ENCODE peak calls at places on chromosomes 7 and 10, in six cellular contexts. P, J, W, V, O and U are unnamed samples.
A peak's percentile ranks its signal among the peaks of the same experiment; 100 is the strongest.

GRCh38 chr10:85490431-85490830 is 876.2 kb downstream of the GRID1 start:
- DNase-seq in P (no peak), J (no peak), W (no peak), V (no peak), O (no peak), U (no peak)

GRCh38 chr7:32511791-32512190 is 16.5 kb downstream of the AVL9 start:
- DNase-seq in P (no peak), J (no peak), W (no peak), V (no peak), O (no peak), U (no peak)

GRCh38 chr10:73850205-73850604 is 24.1 kb downstream of the CAMK2G start:
- DNase-seq in P (no peak), J (no peak), W (no peak), V (no peak), O (no peak), U (no peak)

GRCh38 chr10:25068152-25069058 is 52.0 kb downstream of the THNSL1 start:
- DNase-seq in P (peak; percentile 44), J (no peak), W (no peak), V (peak; percentile 66), O (no peak), U (peak; percentile 87)

GRCh38 chr10:68336952-68337351 is 4.2 kb upstream of the PBLD start:
- DNase-seq in P (no peak), J (no peak), W (no peak), V (no peak), O (no peak), U (no peak)

GRCh38 chr10:131870411-131870810 is 30.4 kb upstream of the PPP2R2D start:
- DNase-seq in P (no peak), J (no peak), W (no peak), V (no peak), O (no peak), U (no peak)

GRCh38 chr7:150321788-150322113 is 1.4 kb upstream of the LRRC61 start:
- DNase-seq in P (no peak), J (no peak), W (no peak), V (no peak), O (no peak), U (no peak)

GRCh38 chr7:24214670-24215069 is 69.3 kb upstream of the NPY start:
- DNase-seq in P (no peak), J (no peak), W (no peak), V (no peak), O (no peak), U (no peak)

GRCh38 chr10:28548781-28549498 is 16.0 kb downstream of the WAC start:
- DNase-seq in P (no peak), J (no peak), W (no peak), V (no peak), O (no peak), U (no peak)

GRCh38 chr7:27940341-27940740 is 200.4 kb downstream of the TAX1BP1 start:
- DNase-seq in P (no peak), J (no peak), W (no peak), V (no peak), O (no peak), U (no peak)

GRCh38 chr10:63573068-63573697 is 52.0 kb downstream of the REEP3 start:
- DNase-seq in P (no peak), J (no peak), W (no peak), V (no peak), O (no peak), U (no peak)

GRCh38 chr7:16668049-16668858 is 22.3 kb downstream of the BZW2 start:
- DNase-seq in P (no peak), J (no peak), W (peak; percentile 91), V (peak; percentile 10), O (no peak), U (no peak)

GRCh38 chr10:110207805-110208613 is 604 bp downstream of the MXI1 start:
- DNase-seq in P (no peak), J (peak; percentile 38), W (no peak), V (no peak), O (no peak), U (no peak)

GRCh38 chr10:27157150-27157549 is 2.0 kb downstream of the MASTL start:
- DNase-seq in P (no peak), J (no peak), W (no peak), V (peak; percentile 34), O (no peak), U (no peak)

GRCh38 chr7:134514663-134515062 is 12.7 kb upstream of the AKR1B10 start:
- DNase-seq in P (no peak), J (peak; percentile 80), W (peak; percentile 83), V (peak; percentile 66), O (peak; percentile 13), U (peak; percentile 74)

GRCh38 chr10:123633106-123633505 is 33.0 kb upstream of the GPR26 start:
- DNase-seq in P (no peak), J (no peak), W (no peak), V (no peak), O (no peak), U (no peak)

GRCh38 chr7:20352573-20353304 is 22.0 kb downstream of the ITGB8 start:
- DNase-seq in P (no peak), J (no peak), W (peak; percentile 82), V (no peak), O (no peak), U (no peak)

GRCh38 chr7:4681218-4681851 is 760 bp upstream of the FOXK1 start:
- DNase-seq in P (no peak), J (no peak), W (no peak), V (no peak), O (no peak), U (no peak)

GRCh38 chr7:84187087-84187805 is 7.3 kb downstream of the SEMA3A start:
- DNase-seq in P (no peak), J (no peak), W (no peak), V (no peak), O (no peak), U (no peak)

GRCh38 chr10:129140861-129141260 is 326.2 kb upstream of the MGMT start:
- DNase-seq in P (no peak), J (no peak), W (no peak), V (no peak), O (no peak), U (no peak)

GRCh38 chr7:17236161-17236560 is 62.3 kb upstream of the AHR start:
- DNase-seq in P (no peak), J (no peak), W (no peak), V (no peak), O (no peak), U (no peak)

GRCh38 chr7:729154-730000 is 2.3 kb upstream of the PRKAR1B start:
- DNase-seq in P (no peak), J (no peak), W (no peak), V (no peak), O (no peak), U (no peak)

GRCh38 chr7:730501-731439 is 3.7 kb upstream of the PRKAR1B start:
- DNase-seq in P (no peak), J (no peak), W (no peak), V (no peak), O (no peak), U (no peak)

GRCh38 chr7:732556-732955 is 5.5 kb upstream of the PRKAR1B start:
- DNase-seq in P (no peak), J (no peak), W (no peak), V (no peak), O (no peak), U (no peak)

GRCh38 chr7:732094-732541 is 5.0 kb upstream of the PRKAR1B start:
- DNase-seq in P (no peak), J (no peak), W (peak; percentile 24), V (peak; percentile 86), O (no peak), U (no peak)

GRCh38 chr7:731440-732085 is 4.5 kb upstream of the PRKAR1B start:
- DNase-seq in P (no peak), J (no peak), W (no peak), V (no peak), O (no peak), U (no peak)
- H3K9ac ChIP-seq in P (no peak overlapping the region), J (no peak overlapping the region), W (peak overlapping the region; percentile 22), V (no peak overlapping the region), O (no peak overlapping the region), U (no peak overlapping the region)

DNA sequence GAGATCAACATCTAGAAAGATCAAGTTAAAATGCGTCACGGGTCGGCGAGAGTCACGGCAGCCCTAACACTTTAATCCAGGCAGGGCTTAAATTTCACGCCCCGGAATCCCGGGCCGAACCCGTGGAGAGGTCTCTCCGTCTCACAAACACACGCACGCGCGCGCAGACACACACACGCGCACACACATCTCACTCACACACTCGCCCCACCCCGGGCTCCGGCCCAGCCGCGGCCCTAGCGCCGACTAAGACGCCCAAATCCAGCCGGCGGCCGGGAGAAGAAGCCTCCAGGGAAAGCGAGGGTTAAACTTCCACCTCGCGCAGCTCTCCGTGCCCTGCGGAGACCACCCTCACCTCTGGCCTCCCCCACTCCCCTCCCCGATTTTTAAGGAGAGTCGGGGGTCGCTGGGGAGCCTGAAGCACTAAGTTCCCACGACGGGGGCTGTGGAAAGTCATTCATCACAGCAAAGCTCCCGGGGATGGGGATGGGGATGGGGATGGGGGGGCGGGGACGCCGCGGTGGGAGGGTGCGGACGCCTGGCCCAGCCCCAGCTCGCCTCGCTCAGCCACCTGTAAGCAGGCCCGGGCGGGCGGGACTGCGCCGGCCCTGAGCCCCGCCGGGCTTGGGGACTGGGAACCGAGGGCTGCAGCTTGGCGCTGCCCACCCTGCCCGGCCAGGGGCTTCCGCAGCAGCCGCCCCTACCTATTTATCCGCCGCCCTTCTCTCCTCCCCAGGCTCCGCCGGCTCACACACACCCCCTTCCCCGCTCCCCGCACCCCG is 1.6 kb downstream of the PDGFA start:
- DNase-seq in P (no peak), J (peak; percentile 37), W (no peak), V (no peak), O (no peak), U (no peak)
- H3K4me3 ChIP-seq in P (peak overlapping the region; percentile 98), J (peak overlapping the region; percentile 48), W (peak overlapping the region; percentile 94), V (peak overlapping the region; percentile 59), O (peak overlapping the region; percentile 64), U (peak overlapping the region; percentile 89)

DNA sequence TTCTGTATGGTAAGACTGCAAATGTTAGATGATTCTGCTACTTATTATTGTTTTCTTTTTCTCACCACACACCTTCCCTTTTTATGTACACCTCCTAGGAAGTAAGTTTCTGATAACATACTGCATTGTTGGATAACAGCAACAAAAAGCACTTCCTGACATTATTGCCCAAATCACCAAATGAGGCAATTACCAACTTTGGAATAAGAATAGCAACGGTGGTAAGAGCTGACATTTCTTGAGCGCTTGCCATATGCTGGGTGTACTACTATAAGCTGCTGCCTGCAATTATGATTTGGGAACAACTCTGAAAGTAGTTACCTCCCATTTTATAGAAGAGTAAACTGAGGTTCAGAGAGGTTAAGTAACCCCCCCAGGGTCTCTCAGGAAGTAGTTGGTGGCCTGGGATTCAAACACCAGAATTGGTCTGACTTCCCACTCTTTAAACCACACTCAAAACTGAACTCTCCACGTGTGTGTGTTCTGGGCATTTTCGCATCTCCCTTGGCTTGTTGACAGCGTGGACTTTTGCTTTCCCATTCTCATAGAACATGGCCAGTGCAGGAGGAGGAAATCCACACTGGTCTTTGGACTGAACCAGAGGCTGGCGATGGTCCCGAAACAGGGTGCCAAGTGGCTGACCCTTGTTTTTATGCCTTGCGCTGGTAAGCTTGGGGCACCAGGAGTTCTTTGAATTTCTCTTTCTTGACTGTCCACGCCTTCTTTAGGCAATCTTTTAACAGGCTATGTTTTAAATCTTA is 71.4 kb downstream of the TCF7L2 start:
- DNase-seq in P (no peak), J (no peak), W (no peak), V (no peak), O (no peak), U (no peak)
- TF ChIP-seq ZNF274 in P (no peak), J (no peak), W (no peak), V (no peak), O (no peak), U (no peak)

DNA sequence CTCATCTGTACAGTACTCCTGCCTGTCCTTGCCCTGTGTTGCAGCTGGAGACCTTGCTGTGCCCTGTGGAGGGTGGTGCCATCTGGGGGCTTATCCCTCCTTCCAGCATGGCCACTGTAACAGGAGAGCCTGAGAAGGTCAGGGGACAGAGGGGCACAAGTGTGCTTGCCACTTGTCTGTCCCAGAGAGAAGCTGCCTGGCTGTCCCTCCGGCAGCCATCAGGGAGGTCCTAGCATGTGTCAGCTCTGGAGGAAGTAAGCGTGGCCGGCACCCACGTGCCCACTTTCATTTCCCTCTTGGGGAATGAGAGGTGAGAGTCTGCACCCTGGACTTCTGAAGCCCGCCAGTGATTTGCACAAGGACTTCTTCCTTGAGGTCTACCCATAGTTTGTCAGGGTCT is 97.0 kb upstream of the PPIF start:
- DNase-seq in P (no peak), J (no peak), W (no peak), V (no peak), O (no peak), U (no peak)
- H3K9ac ChIP-seq in P (no peak overlapping the region), J (no peak overlapping the region), W (no peak overlapping the region), V (no peak overlapping the region), O (peak overlapping the region; percentile 93), U (no peak overlapping the region)